ENCODE peak calls at places on chromosomes 16 and 17, in nine cellular contexts. W is CD4-positive, alpha-beta T cell; A is fibroblast of lung; D is psoas muscle; S is CD4-positive, CD25-positive, alpha-beta regulatory T cell; G is tibial artery; X is adipocyte; N is heart left ventricle; P is right atrium auricular region. E is an unnamed sample.

GRCh38 chr17:682150-682549 is 32.5 kb downstream of the VPS53 start:
- DNase-seq in S (no peak), A (no peak), G (no peak), N (no peak), W (no peak), D (no peak), P (no peak), X (no peak), E (no peak)

GRCh38 chr17:48842746-48843145 is 11.9 kb downstream of the CALCOCO2 start:
- DNase-seq in D (no peak), W (no peak), X (peak; percentile 54), N (no peak), S (no peak), P (no peak), A (peak; percentile 47), G (no peak), E (no peak)

GRCh38 chr16:69918241-69918640 is 32.9 kb upstream of the CLEC18A start:
- DNase-seq in P (no peak), A (no peak), N (no peak), G (no peak), S (no peak), X (no peak), D (no peak), W (no peak), E (no peak)

GRCh38 chr16:75246504-75247205 is 4.8 kb downstream of the BCAR1 start:
- DNase-seq in D (no peak), G (no peak), N (no peak), P (no peak), W (no peak), X (no peak), S (no peak), A (peak; percentile 60), E (no peak)

GRCh38 chr16:69691980-69692911 is 34.1 kb downstream of the NQO1 start:
- DNase-seq in N (no peak), X (peak; percentile 47), S (no peak), P (no peak), W (no peak), G (no peak), D (no peak), A (no peak), E (no peak)

GRCh38 chr17:7329360-7330098 is 394 bp upstream of the NEURL4 start:
- DNase-seq in D (peak; percentile 99), A (peak; percentile 99), X (peak; percentile 98), G (peak; percentile 99), P (peak; percentile 97), S (peak; percentile 94), N (peak; percentile 98), W (peak; percentile 94), E (peak; percentile 97)

GRCh38 chr17:19260958-19261357 is 23.8 kb downstream of the EPN2 start:
- DNase-seq in N (no peak), D (no peak), G (no peak), A (no peak), P (no peak), S (no peak), X (no peak), W (no peak), E (no peak)

GRCh38 chr16:72569677-72570076 is 397.7 kb upstream of the PMFBP1 start:
- DNase-seq in W (no peak), S (no peak), D (no peak), N (no peak), X (no peak), P (no peak), A (no peak), G (no peak), E (no peak)

GRCh38 chr17:74108126-74108705 is 95.3 kb upstream of the RPL38 start:
- DNase-seq in D (no peak), X (no peak), P (no peak), A (no peak), W (no peak), S (no peak), G (no peak), N (no peak), E (no peak)

GRCh38 chr17:74099441-74100340 is 103.8 kb upstream of the RPL38 start:
- DNase-seq in G (no peak), W (no peak), D (no peak), P (no peak), A (no peak), X (no peak), N (no peak), S (no peak), E (no peak)

GRCh38 chr17:74101527-74101926 is 102.0 kb upstream of the RPL38 start:
- DNase-seq in A (no peak), X (no peak), W (no peak), N (no peak), D (no peak), P (no peak), G (no peak), S (no peak), E (no peak)

GRCh38 chr17:74107107-74107506 is 96.4 kb upstream of the RPL38 start:
- DNase-seq in G (no peak), X (no peak), N (no peak), W (no peak), P (no peak), S (no peak), A (no peak), D (no peak), E (no peak)

DNA sequence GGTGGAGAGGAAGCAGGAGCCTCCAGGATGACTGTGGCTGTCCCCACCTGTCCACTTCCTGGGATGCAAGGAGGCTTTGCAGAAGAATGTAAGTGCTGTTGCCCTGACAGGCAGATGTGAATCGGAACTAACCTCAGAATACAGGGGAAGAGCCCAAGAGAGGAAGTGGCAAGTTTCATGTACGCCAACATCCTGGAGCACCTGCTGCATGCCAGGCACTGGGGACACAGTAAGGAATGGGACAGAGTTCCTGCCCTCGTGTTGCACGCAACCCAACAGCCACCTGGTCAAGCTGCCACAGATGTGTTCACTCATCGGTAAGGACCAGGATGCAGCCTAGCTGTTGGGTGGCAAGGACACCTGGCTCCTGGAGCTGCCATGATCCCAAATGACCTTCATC is 98.6 kb upstream of the RPL38 start:
- DNase-seq in G (no peak), P (no peak), W (no peak), A (no peak), N (no peak), S (no peak), D (no peak), X (no peak), E (no peak)
- H3K9me3 ChIP-seq in G (no peaks in the 10 kb centered on the region), P (no peaks in the 10 kb centered on the region), W (no peaks in the 10 kb centered on the region), A (no peaks in the 10 kb centered on the region), N (no peaks in the 10 kb centered on the region), S (no peaks in the 10 kb centered on the region), D (no peaks in the 10 kb centered on the region), X (no peaks in the 10 kb centered on the region), E (no peaks in the 10 kb centered on the region)

GRCh38 chr16:13612623-13613022 is 307.3 kb upstream of the ERCC4 start:
- DNase-seq in W (no peak), G (no peak), P (no peak), X (no peak), A (no peak), D (no peak), S (no peak), N (no peak), E (no peak)

GRCh38 chr16:13611596-13611995 is 308.4 kb upstream of the ERCC4 start:
- DNase-seq in P (no peak), N (no peak), W (no peak), X (no peak), A (no peak), G (no peak), D (no peak), S (no peak), E (no peak)

GRCh38 chr16:13607289-13607688 is 312.7 kb upstream of the ERCC4 start:
- DNase-seq in P (no peak), N (no peak), S (no peak), G (no peak), X (no peak), W (no peak), A (no peak), D (no peak), E (no peak)

GRCh38 chr16:13606804-13607203 is 313.1 kb upstream of the ERCC4 start:
- DNase-seq in X (no peak), G (no peak), P (no peak), D (no peak), W (no peak), A (no peak), N (no peak), S (no peak), E (no peak)
- H3K9me3 ChIP-seq in X (no peaks in the 10 kb centered on the region), G (no peaks in the 10 kb centered on the region), P (no peaks in the 10 kb centered on the region), D (no peaks in the 10 kb centered on the region), W (no peaks in the 10 kb centered on the region), A (no peaks in the 10 kb centered on the region), N (no peaks in the 10 kb centered on the region), S (no peaks in the 10 kb centered on the region), E (no peaks in the 10 kb centered on the region)

GRCh38 chr16:35210681-35211433 is 1751.4 kb downstream of the TP53TG3F start:
- DNase-seq in X (no peak), N (no peak), G (no peak), P (no peak), W (no peak), D (no peak), S (no peak), A (no peak), E (no peak)

GRCh38 chr16:35214840-35215239 is 1755.4 kb downstream of the TP53TG3F start:
- DNase-seq in S (no peak), G (no peak), W (no peak), X (no peak), A (no peak), D (no peak), N (no peak), P (no peak), E (no peak)

DNA sequence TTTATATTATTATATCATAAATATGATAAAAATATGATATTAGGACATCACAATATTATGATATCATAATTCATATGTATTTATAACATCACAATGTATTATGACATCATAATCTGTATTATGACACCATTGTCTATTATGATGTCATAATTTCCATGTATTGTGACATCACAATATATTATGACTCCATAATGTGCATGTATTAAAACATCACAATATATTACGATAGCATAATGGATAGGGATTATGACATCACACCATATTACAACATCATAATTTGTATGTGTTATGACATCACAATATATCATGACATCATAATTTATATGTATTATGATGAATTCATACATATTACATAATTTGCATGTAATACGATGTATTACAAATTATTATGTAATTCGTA is 1755.9 kb downstream of the TP53TG3F start:
- DNase-seq in N (no peak), P (no peak), X (no peak), W (no peak), S (no peak), A (no peak), G (no peak), D (no peak), E (no peak)
- H3K9me3 ChIP-seq in N (no peaks in the 10 kb centered on the region), P (no peaks in the 10 kb centered on the region), X (no peaks in the 10 kb centered on the region), W (no peaks in the 10 kb centered on the region), S (no peaks in the 10 kb centered on the region), A (no peaks in the 10 kb centered on the region), G (no peaks in the 10 kb centered on the region), D (peaks cover 3% of the 10 kb centered on the region), E (no peaks in the 10 kb centered on the region)

DNA sequence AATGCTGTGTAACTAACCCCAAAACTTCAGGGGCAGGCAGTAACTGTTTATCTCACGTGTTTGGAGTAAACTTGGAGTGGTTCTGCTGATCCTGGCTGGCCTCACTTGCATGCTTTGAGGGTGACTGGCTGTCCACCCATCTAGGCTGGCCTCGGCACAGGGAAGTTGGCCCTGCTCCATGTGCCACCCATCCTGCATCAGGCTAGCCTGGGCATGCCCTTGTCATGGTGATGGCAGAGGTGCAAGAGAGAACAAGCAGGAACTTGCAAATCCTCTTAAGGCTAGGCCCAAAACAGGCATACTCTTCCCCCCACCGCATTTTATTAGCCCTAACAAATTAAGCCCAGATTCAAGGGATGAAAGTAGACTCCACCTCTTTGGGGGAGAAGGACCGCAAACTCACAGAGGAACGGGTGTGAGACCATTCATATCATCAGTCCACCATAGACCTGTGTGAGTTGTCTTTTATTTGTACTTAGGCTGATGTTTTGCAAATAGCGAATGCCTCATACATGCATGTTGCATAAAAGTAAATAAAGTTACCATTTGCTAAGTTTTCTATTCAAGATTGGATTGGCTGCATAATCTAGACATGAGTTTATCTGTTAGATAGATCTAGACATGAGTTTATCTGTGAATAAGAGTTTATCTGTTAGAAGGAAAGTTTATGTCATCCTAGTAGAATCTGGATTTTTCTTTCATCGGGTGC is 221.0 kb downstream of the CCDC182 start:
- DNase-seq in G (no peak), N (peak; percentile 77), W (no peak), P (no peak), S (no peak), D (peak; percentile 92), A (peak; percentile 40), X (peak; percentile 32), E (no peak)
- H3K9me3 ChIP-seq in G (no peaks in the 10 kb centered on the region), N (no peaks in the 10 kb centered on the region), W (no peaks in the 10 kb centered on the region), P (no peaks in the 10 kb centered on the region), S (no peaks in the 10 kb centered on the region), D (no peaks in the 10 kb centered on the region), A (no peaks in the 10 kb centered on the region), X (no peaks in the 10 kb centered on the region), E (no peaks in the 10 kb centered on the region)